ENCODE peak calls at places on chromosomes 4 and X, in nine cellular contexts. O is upper lobe of right lung, R is IMR-90, A is colonic mucosa, K is right lobe of liver, J is endodermal cell, D is body of pancreas, Z is upper lobe of left lung, Y is ovary. L is an unnamed sample. For H3K4me1, the result is how much of the 10 kb centered on the place peaks cover.

GRCh38 chr4:138449938-138450337 is 207.8 kb upstream of the SLC7A11 start:
- DNase-seq in Z (no peak), J (no peak), A (no peak), O (no peak), Y (no peak), D (no peak), R (no peak), K (no peak), L (no peak)

GRCh38 chr4:128268970-128269369 is 18.6 kb downstream of the PGRMC2 start:
- DNase-seq in O (no peak), R (no peak), K (no peak), Y (no peak), D (no peak), J (no peak), A (no peak), Z (no peak), L (no peak)

GRCh38 chr4:173494013-173494970 is 35.7 kb downstream of the HAND2 start:
- DNase-seq in J (peak), A (peak), D (peak), R (peak), K (no peak), Y (peak), O (peak), Z (peak), L (peak)

GRCh38 chr4:157075811-157076577 is at the start of gene GLRB:
- DNase-seq in Y (no peak), A (no peak), D (peak), O (peak), Z (no peak), J (peak), K (peak), R (peak), L (peak)

GRCh38 chrX:148574247-148574973 is 74.0 kb downstream of the AFF2 start:
- DNase-seq in Z (no peak), O (no peak), R (no peak), A (no peak), K (no peak), J (no peak), D (no peak), Y (no peak), L (no peak)

GRCh38 chr4:7124643-7125442 is 57.0 kb upstream of the GRPEL1 start:
- DNase-seq in A (peak), D (peak), Y (peak), O (no peak), Z (no peak), J (peak), K (no peak), R (peak), L (no peak)

GRCh38 chrX:38975368-38975767 is 174.1 kb downstream of the MID1IP1 start:
- DNase-seq in Y (no peak), R (no peak), Z (no peak), J (no peak), A (no peak), O (no peak), D (no peak), K (no peak), L (no peak)

GRCh38 chrX:31497086-31497485 is 425.2 kb upstream of the FTHL17 start:
- DNase-seq in Z (no peak), Y (no peak), R (peak), O (no peak), J (no peak), K (no peak), A (no peak), D (no peak), L (no peak)

GRCh38 chr4:120856294-120856693 is 66.2 kb downstream of the PRDM5 start:
- DNase-seq in A (no peak), R (no peak), Z (peak), K (no peak), J (no peak), Y (no peak), D (no peak), O (no peak), L (no peak)

GRCh38 chrX:154775611-154776349 is 13.1 kb downstream of the DKC1 start:
- DNase-seq in Y (no peak), J (no peak), K (no peak), A (no peak), D (no peak), Z (no peak), O (no peak), R (peak), L (peak)

GRCh38 chrX:153477039-153477438 is 6.7 kb upstream of the HAUS7 start:
- DNase-seq in O (no peak), K (no peak), D (no peak), R (peak), J (no peak), Z (no peak), A (no peak), Y (no peak), L (peak)

GRCh38 chrX:39613508-39613921 is 484.2 kb downstream of the BCOR start:
- DNase-seq in R (no peak), Z (no peak), Y (peak), O (no peak), A (peak), D (peak), J (peak), K (no peak), L (peak)

GRCh38 chr4:95465010-95465409 is 83.8 kb downstream of the UNC5C start:
- DNase-seq in R (no peak), Y (no peak), Z (no peak), K (no peak), D (no peak), O (no peak), J (no peak), A (no peak), L (no peak)

GRCh38 chr4:16684083-16684482 is 214.4 kb downstream of the LDB2 start:
- DNase-seq in R (peak), D (no peak), O (no peak), Y (no peak), Z (no peak), J (no peak), K (no peak), A (no peak), L (no peak)

GRCh38 chrX:87518504-87518903 is 902 bp downstream of the KLHL4 start:
- DNase-seq in Y (no peak), D (no peak), A (no peak), R (peak), J (no peak), O (no peak), Z (no peak), K (no peak), L (no peak)

GRCh38 chrX:142661696-142662095 is 364.0 kb upstream of the SPANXN4 start:
- DNase-seq in Z (no peak), J (no peak), A (peak), R (no peak), O (no peak), D (no peak), K (no peak), Y (no peak), L (no peak)

GRCh38 chrX:48697182-48697727 is 721 bp downstream of the SUV39H1 start:
- DNase-seq in Y (no peak), R (no peak), K (no peak), D (no peak), A (no peak), Z (no peak), J (peak), O (no peak), L (no peak)

GRCh38 chrX:97158270-97158669 is 274.6 kb downstream of the RPA4 start:
- DNase-seq in Y (no peak), K (no peak), A (no peak), Z (no peak), R (no peak), D (no peak), O (no peak), J (no peak), L (peak)

GRCh38 chr4:186934255-186934654 is 210.6 kb upstream of the FAT1 start:
- DNase-seq in Y (no peak), J (no peak), R (no peak), A (peak), Z (no peak), K (no peak), D (no peak), O (no peak), L (no peak)

GRCh38 chr4:24642941-24643628 is 58.7 kb upstream of the DHX15 start:
- DNase-seq in Y (no peak), Z (no peak), K (no peak), O (no peak), J (no peak), A (peak), R (peak), D (no peak), L (peak)

GRCh38 chr4:100299019-100299418 is 108.8 kb upstream of the DDIT4L start:
- DNase-seq in Y (peak), D (no peak), A (no peak), J (no peak), K (no peak), R (peak), Z (no peak), O (no peak), L (peak)

GRCh38 chrX:71578253-71579135 is at the start of gene GCNA:
- DNase-seq in Y (no peak), J (no peak), A (no peak), R (no peak), Z (no peak), O (no peak), D (no peak), K (no peak), L (no peak)

GRCh38 chr4:105059337-105059736 is 87.3 kb upstream of the TET2 start:
- DNase-seq in Z (no peak), R (no peak), Y (no peak), K (no peak), O (no peak), D (no peak), J (no peak), A (no peak), L (no peak)

GRCh38 chr4:84498203-84499026 is 677 bp downstream of the NKX6-1 start:
- DNase-seq in Z (no peak), O (peak), D (peak), A (no peak), K (no peak), J (peak), Y (no peak), R (peak), L (peak)

GRCh38 chr4:7189475-7190277 is 2.7 kb upstream of the SORCS2 start:
- DNase-seq in Z (no peak), R (no peak), O (peak), K (no peak), D (peak), A (no peak), Y (no peak), J (peak), L (no peak)

GRCh38 chrX:69222103-69223090 is 57.1 kb upstream of the PJA1 start:
- DNase-seq in Z (peak), D (peak), A (peak), J (peak), O (peak), R (peak), Y (peak), K (peak), L (peak)

GRCh38 chr4:139643042-139643895 is 22.4 kb upstream of the MGST2 start:
- DNase-seq in R (no peak), Y (no peak), Z (no peak), O (no peak), K (no peak), A (no peak), J (peak), D (no peak), L (no peak)

GRCh38 chr4:153641532-153641931 is 42.5 kb upstream of the TLR2 start:
- DNase-seq in A (no peak), Z (no peak), Y (no peak), O (no peak), J (no peak), K (no peak), D (no peak), R (no peak), L (no peak)

DNA sequence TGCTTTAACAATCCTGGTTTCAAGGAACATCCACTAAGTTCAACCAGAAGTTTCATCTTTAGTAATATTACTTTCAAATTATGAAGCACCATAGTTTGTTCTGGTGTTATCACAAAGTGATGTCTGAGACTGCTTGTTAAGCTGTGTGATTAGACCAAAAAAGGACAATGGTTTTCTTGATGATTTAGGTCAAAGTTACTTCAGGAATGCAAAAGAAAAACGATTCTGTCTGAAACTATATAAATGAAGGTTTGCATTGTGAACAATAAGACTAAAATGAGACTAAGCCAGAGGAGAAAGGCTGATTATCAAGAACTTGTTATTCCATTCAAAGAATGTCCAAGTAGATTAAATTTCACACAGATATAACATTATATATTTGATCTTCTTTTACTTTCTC is 122.4 kb upstream of the ETNPPL start:
- DNase-seq in R (peak), K (no peak), O (no peak), A (no peak), J (no peak), D (no peak), Z (no peak), Y (no peak), L (no peak)
- H3K27ac ChIP-seq in R (peak), K (no peak), O (no peak), A (no peak), J (no peak), D (no peak), Z (no peak), Y (no peak), L (no peak)

DNA sequence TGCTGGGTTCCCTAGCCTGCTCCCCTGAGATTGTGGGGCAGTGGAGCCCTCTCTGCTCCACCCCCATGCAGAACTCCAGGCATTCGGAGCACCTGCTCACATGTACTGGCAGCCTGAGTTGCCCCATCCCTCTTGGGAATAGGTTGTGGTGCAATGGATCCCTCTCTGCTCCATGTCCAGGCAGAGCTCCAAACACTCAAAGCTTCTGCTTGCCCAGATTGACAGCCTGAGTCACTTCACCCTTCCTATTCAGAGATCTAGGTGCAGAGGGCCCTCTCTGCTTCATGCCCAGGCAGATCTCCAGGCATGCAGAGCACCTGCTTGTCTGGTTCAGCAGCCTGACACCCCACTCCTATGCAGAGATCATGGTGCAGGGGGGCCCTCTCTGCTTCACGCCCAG is 18.6 kb upstream of the TEX13B start:
- DNase-seq in K (no peak), A (no peak), D (no peak), J (no peak), O (no peak), Z (no peak), R (no peak), Y (no peak), L (no peak)
- H3K4me1 ChIP-seq in K (under half), A (under half), D (under half), J (under half), O (under half), Z (under half), R (under half), Y (under half), L (under half)

DNA sequence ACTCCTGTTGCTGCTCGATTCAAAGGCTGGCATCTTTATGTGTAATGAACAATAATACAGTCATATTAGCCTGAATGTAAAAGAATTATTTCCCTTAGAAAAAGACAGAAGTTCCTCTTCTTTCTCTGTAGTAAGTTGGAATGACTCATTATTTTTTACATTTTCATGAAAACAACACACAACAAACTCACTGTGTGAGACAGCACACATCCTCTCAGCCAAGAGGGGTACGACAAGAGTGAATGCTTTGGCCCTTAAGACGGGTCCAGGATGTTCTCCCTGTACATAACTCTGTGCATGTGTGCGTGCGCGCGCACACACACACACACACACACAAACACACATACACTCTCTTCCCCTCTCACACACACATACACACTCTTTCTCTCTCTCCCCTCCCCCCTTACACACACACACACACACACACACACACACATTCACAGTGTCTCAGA is 72.8 kb downstream of the MANBA start:
- DNase-seq in K (no peak), J (no peak), Z (no peak), A (no peak), Y (no peak), D (no peak), R (peak), O (no peak), L (no peak)
- H3K27ac ChIP-seq in K (no peak), J (no peak), Z (no peak), A (no peak), Y (no peak), D (no peak), R (no peak), O (no peak), L (no peak)

DNA sequence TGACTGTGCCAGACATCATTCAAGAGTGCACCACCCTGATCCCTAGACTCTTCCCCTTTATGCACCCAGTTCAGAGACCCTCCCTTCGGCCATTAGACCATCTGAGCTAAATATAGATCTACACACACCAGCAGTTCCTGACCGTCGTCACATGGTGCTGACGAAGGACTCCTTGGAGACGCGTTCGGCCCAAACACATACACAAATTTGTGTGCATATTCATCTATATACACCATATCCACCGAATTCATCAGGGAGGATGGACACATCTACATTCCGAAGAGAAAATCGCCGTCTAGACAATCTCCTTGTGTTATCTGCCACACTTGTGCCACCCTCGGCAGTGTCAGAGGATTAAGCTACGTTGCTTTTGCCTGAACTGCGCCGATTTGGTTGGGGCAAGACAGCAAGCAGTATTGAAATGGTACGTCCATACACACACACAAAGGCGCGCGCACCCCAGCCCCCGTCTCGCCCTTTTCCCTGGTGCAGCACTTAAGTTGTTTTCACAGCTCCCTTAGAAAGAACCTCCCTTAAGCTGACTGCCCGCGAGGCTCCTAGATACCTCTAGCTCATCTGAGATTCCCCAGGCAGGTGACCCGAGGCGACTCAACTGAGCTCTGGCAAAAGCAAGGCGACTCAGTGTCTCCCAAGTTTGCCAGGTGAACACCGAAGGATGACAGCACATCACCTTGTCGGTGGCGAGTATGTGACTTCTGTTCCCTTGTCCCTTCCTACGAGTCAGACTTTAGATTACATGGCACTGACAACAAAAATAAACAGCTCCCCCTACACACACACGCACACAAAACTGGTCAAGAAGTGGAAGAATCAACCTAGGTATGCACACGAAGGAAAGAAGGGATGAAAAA is 1.0 kb downstream of the RASGEF1B start:
- DNase-seq in Z (peak), R (no peak), Y (no peak), J (peak), O (peak), D (peak), K (peak), A (peak), L (peak)
- H3K4me1 ChIP-seq in Z (under half), R (under half), Y (under half), J (under half), O (under half), D (under half), K (under half), A (under half), L (under half)

GRCh38 chr4:8205241-8205707 is 6.2 kb downstream of the SH3TC1 start:
- DNase-seq in Y (no peak), A (no peak), O (no peak), D (no peak), R (peak), K (no peak), Z (no peak), J (no peak), L (no peak)
- H3K27ac ChIP-seq in Y (no peak), A (no peak), O (no peak), D (no peak), R (no peak), K (no peak), Z (no peak), J (no peak), L (no peak)

GRCh38 chrX:10010686-10011085 is 43.5 kb downstream of the CLDN34 start:
- DNase-seq in J (no peak), A (no peak), O (no peak), R (peak), D (no peak), Z (no peak), K (no peak), Y (no peak), L (peak)
- H3K4me1 ChIP-seq in J (under half), A (under half), O (under half), R (under half), D (under half), Z (under half), K (under half), Y (under half), L (under half)

GRCh38 chr4:87055340-87055739 is 120.5 kb downstream of the AFF1 start:
- DNase-seq in D (no peak), A (no peak), Y (no peak), Z (no peak), K (no peak), J (no peak), O (no peak), R (no peak), L (no peak)
- H3K27ac ChIP-seq in D (no peak), A (no peak), Y (no peak), Z (peak), K (no peak), J (no peak), O (peak), R (no peak), L (no peak)

DNA sequence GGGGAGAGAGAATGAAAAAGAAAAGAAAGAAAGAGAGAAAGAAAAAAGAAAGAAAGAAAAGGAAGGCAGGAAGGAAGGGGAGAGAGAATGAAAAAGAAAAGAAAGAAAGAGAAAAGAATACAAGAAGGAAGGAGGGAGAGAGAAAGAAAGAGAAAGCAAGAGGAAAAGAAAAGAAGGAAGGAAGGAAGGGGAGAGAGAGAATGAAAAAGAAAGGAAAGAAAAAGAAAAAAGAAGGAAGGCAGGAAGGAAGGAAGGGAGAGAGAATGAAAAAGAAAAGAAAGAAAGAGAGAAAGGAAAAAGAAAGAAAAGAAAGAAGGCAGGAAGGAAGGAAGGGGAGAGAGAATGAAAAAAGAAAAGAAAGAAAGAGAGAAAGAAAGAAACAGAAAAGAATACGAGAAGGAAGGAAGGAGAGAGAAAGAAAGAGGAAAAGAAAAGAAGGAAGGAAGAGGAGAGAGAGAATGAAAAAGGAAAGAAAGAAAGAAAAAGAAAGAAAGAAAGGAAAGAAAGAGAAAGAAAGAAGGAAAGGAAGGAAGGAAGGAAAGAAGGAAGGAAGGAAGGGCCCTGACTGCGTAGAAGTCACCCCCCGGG is 15.1 kb upstream of the P2RY8 start:
- DNase-seq in D (no peak), Y (no peak), J (no peak), K (no peak), R (no peak), O (no peak), Z (no peak), A (no peak), L (no peak)
- H3K4me1 ChIP-seq in D (under half), Y (under half), J (under half), K (under half), R (under half), O (under half), Z (under half), A (under half), L (under half)